ENCODE peak calls at places on chromosomes 3 and 15, in five cellular contexts. One of them, this sample, is unnamed.

GRCh38 chr3:4716731-4717362 is 223.7 kb downstream of the ITPR1 start:
- DNase-seq in DND-41: no peak
- DNase-seq in foreskin fibroblast: peak; percentile 83
- DNase-seq in AG04450: no peak
- DNase-seq in choroid plexus epithelial cell: peak; percentile 87
- DNase-seq in this sample: no peak

GRCh38 chr3:191290311-191291025 is 38.7 kb upstream of the CCDC50 start:
- DNase-seq in DND-41: no peak
- DNase-seq in foreskin fibroblast: peak; percentile 26
- DNase-seq in AG04450: no peak
- DNase-seq in choroid plexus epithelial cell: peak; percentile 30
- DNase-seq in this sample: no peak

GRCh38 chr15:96344120-96344705 is 13.7 kb downstream of the NR2F2 start:
- DNase-seq in DND-41: no peak
- DNase-seq in foreskin fibroblast: no peak
- DNase-seq in AG04450: no peak
- DNase-seq in choroid plexus epithelial cell: peak; percentile 51
- DNase-seq in this sample: no peak

GRCh38 chr15:58520464-58520863 is 88.7 kb downstream of the LIPC start:
- DNase-seq in DND-41: no peak
- DNase-seq in foreskin fibroblast: no peak
- DNase-seq in AG04450: no peak
- DNase-seq in choroid plexus epithelial cell: no peak
- DNase-seq in this sample: no peak

GRCh38 chr3:53402323-53402722 is 55.0 kb upstream of the DCP1A start:
- DNase-seq in DND-41: no peak
- DNase-seq in foreskin fibroblast: no peak
- DNase-seq in AG04450: no peak
- DNase-seq in choroid plexus epithelial cell: no peak
- DNase-seq in this sample: no peak

GRCh38 chr15:58159827-58160386 is 21.7 kb downstream of the AQP9 start:
- DNase-seq in DND-41: no peak
- DNase-seq in foreskin fibroblast: no peak
- DNase-seq in AG04450: no peak
- DNase-seq in choroid plexus epithelial cell: no peak
- DNase-seq in this sample: no peak

GRCh38 chr3:105385179-105385578 is 18.5 kb downstream of the ALCAM start:
- DNase-seq in DND-41: no peak
- DNase-seq in foreskin fibroblast: peak; percentile 35
- DNase-seq in AG04450: no peak
- DNase-seq in choroid plexus epithelial cell: peak; percentile 53
- DNase-seq in this sample: no peak

GRCh38 chr15:60476713-60477112 is 2.2 kb downstream of the ICE2 start:
- DNase-seq in DND-41: no peak
- DNase-seq in foreskin fibroblast: peak; percentile 24
- DNase-seq in AG04450: no peak
- DNase-seq in choroid plexus epithelial cell: peak; percentile 58
- DNase-seq in this sample: no peak

GRCh38 chr3:173513123-173513522 is 115.6 kb downstream of the NLGN1 start:
- DNase-seq in DND-41: no peak
- DNase-seq in foreskin fibroblast: no peak
- DNase-seq in AG04450: no peak
- DNase-seq in choroid plexus epithelial cell: no peak
- DNase-seq in this sample: no peak

GRCh38 chr3:158107508-158108095 is 1.4 kb upstream of the SHOX2 start:
- DNase-seq in DND-41: no peak
- DNase-seq in foreskin fibroblast: peak; percentile 47
- DNase-seq in AG04450: no peak
- DNase-seq in choroid plexus epithelial cell: no peak
- DNase-seq in this sample: no peak

GRCh38 chr15:64430000-64430735 is 30.2 kb upstream of the ZNF609 start:
- DNase-seq in DND-41: peak; percentile 77
- DNase-seq in foreskin fibroblast: peak; percentile 89
- DNase-seq in AG04450: peak; percentile 91
- DNase-seq in choroid plexus epithelial cell: peak; percentile 98
- DNase-seq in this sample: no peak

GRCh38 chr15:78157203-78157602 is 8.0 kb downstream of the IDH3A start:
- DNase-seq in DND-41: no peak
- DNase-seq in foreskin fibroblast: no peak
- DNase-seq in AG04450: no peak
- DNase-seq in choroid plexus epithelial cell: no peak
- DNase-seq in this sample: no peak

GRCh38 chr3:149717391-149718056 is 34.8 kb downstream of the COMMD2 start:
- DNase-seq in DND-41: peak; percentile 38
- DNase-seq in foreskin fibroblast: peak; percentile 87
- DNase-seq in AG04450: peak; percentile 45
- DNase-seq in choroid plexus epithelial cell: peak; percentile 92
- DNase-seq in this sample: peak; percentile 48

GRCh38 chr3:148903941-148904340 is 38.8 kb downstream of the CPA3 start:
- DNase-seq in DND-41: no peak
- DNase-seq in foreskin fibroblast: no peak
- DNase-seq in AG04450: no peak
- DNase-seq in choroid plexus epithelial cell: no peak
- DNase-seq in this sample: no peak

GRCh38 chr3:108500728-108501127 is 9.7 kb downstream of the MYH15 start:
- DNase-seq in DND-41: no peak
- DNase-seq in foreskin fibroblast: peak; percentile 16
- DNase-seq in AG04450: no peak
- DNase-seq in choroid plexus epithelial cell: peak; percentile 30
- DNase-seq in this sample: no peak

GRCh38 chr3:179028408-179028807 is 43.2 kb downstream of the ZMAT3 start:
- DNase-seq in DND-41: no peak
- DNase-seq in foreskin fibroblast: no peak
- DNase-seq in AG04450: no peak
- DNase-seq in choroid plexus epithelial cell: no peak
- DNase-seq in this sample: no peak

GRCh38 chr15:38401101-38401500 is 52.8 kb upstream of the FAM98B start:
- DNase-seq in DND-41: no peak
- DNase-seq in foreskin fibroblast: peak; percentile 63
- DNase-seq in AG04450: no peak
- DNase-seq in choroid plexus epithelial cell: peak; percentile 20
- DNase-seq in this sample: no peak

GRCh38 chr15:86336051-86336788 is 256.5 kb downstream of the AGBL1 start:
- DNase-seq in DND-41: peak; percentile 46
- DNase-seq in foreskin fibroblast: peak; percentile 75
- DNase-seq in AG04450: no peak
- DNase-seq in choroid plexus epithelial cell: no peak
- DNase-seq in this sample: no peak
- H3K4me3 ChIP-seq in DND-41: no peak overlapping the region
- H3K4me3 ChIP-seq in foreskin fibroblast: no peak overlapping the region
- H3K4me3 ChIP-seq in AG04450: no peak overlapping the region
- H3K4me3 ChIP-seq in choroid plexus epithelial cell: no peak overlapping the region
- H3K4me3 ChIP-seq in this sample: no peak overlapping the region

GRCh38 chr3:147613710-147614109 is 204.5 kb downstream of the ZIC1 start:
- DNase-seq in DND-41: no peak
- DNase-seq in foreskin fibroblast: no peak
- DNase-seq in AG04450: no peak
- DNase-seq in choroid plexus epithelial cell: peak; percentile 87
- DNase-seq in this sample: no peak
- TF ChIP-seq CTCF in DND-41: no peak
- TF ChIP-seq CTCF in foreskin fibroblast: no peak
- TF ChIP-seq CTCF in AG04450: no peak
- TF ChIP-seq CTCF in choroid plexus epithelial cell: no peak
- TF ChIP-seq CTCF in this sample: no peak

GRCh38 chr3:161028485-161029018 is 76.6 kb downstream of the B3GALNT1 start:
- DNase-seq in DND-41: no peak
- DNase-seq in foreskin fibroblast: no peak
- DNase-seq in AG04450: no peak
- DNase-seq in choroid plexus epithelial cell: no peak
- DNase-seq in this sample: no peak
- H3K4me3 ChIP-seq in DND-41: no peak overlapping the region
- H3K4me3 ChIP-seq in foreskin fibroblast: no peak overlapping the region
- H3K4me3 ChIP-seq in AG04450: no peak overlapping the region
- H3K4me3 ChIP-seq in choroid plexus epithelial cell: no peak overlapping the region
- H3K4me3 ChIP-seq in this sample: no peak overlapping the region

DNA sequence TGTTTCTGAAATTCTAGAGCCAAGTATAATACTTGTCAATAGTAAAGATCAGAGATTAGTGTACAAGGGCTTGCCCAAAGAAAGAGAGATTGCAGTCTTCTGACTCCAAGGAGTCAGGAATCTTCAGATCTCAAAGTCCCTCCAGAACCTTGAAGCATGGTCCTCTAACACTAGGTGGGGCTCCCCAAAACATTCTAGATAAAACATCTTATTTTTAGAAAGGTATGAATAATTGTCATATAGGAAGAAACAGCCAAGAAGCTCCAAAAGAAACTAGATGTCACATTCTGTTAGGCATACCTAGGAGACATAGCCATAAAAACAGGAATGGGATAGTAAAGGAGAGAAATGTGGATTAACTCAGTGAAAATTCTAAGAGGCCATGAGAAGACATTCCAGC is 10.7 kb downstream of the MUC13 start:
- DNase-seq in DND-41: no peak
- DNase-seq in foreskin fibroblast: peak; percentile 18
- DNase-seq in AG04450: no peak
- DNase-seq in choroid plexus epithelial cell: peak; percentile 22
- DNase-seq in this sample: no peak
- TF ChIP-seq CTCF in DND-41: peak; percentile 16
- TF ChIP-seq CTCF in foreskin fibroblast: no peak
- TF ChIP-seq CTCF in AG04450: peak; percentile 33
- TF ChIP-seq CTCF in choroid plexus epithelial cell: peak; percentile 35
- TF ChIP-seq CTCF in this sample: peak; percentile 43

GRCh38 chr15:67063689-67064606 is 1.5 kb upstream of the SMAD3 start:
- DNase-seq in DND-41: no peak
- DNase-seq in foreskin fibroblast: no peak
- DNase-seq in AG04450: no peak
- DNase-seq in choroid plexus epithelial cell: peak; percentile 78
- DNase-seq in this sample: no peak
- H3K4me3 ChIP-seq in DND-41: no peak overlapping the region
- H3K4me3 ChIP-seq in foreskin fibroblast: no peak overlapping the region
- H3K4me3 ChIP-seq in AG04450: peak overlapping the region; percentile 2
- H3K4me3 ChIP-seq in choroid plexus epithelial cell: peak overlapping the region; percentile 30
- H3K4me3 ChIP-seq in this sample: no peak overlapping the region

GRCh38 chr3:119324899-119325298 is 30.7 kb downstream of the ARHGAP31 start:
- DNase-seq in DND-41: no peak
- DNase-seq in foreskin fibroblast: no peak
- DNase-seq in AG04450: no peak
- DNase-seq in choroid plexus epithelial cell: no peak
- DNase-seq in this sample: no peak

GRCh38 chr3:119319311-119319710 is 25.1 kb downstream of the ARHGAP31 start:
- DNase-seq in DND-41: no peak
- DNase-seq in foreskin fibroblast: no peak
- DNase-seq in AG04450: no peak
- DNase-seq in choroid plexus epithelial cell: no peak
- DNase-seq in this sample: no peak

GRCh38 chr3:119322523-119323400 is 28.6 kb downstream of the ARHGAP31 start:
- DNase-seq in DND-41: peak; percentile 87
- DNase-seq in foreskin fibroblast: peak; percentile 88
- DNase-seq in AG04450: no peak
- DNase-seq in choroid plexus epithelial cell: peak; percentile 82
- DNase-seq in this sample: peak; percentile 32

GRCh38 chr3:119323401-119324107 is 29.4 kb downstream of the ARHGAP31 start:
- DNase-seq in DND-41: no peak
- DNase-seq in foreskin fibroblast: no peak
- DNase-seq in AG04450: no peak
- DNase-seq in choroid plexus epithelial cell: peak; percentile 16
- DNase-seq in this sample: no peak

GRCh38 chr3:119322021-119322522 is 27.9 kb downstream of the ARHGAP31 start:
- DNase-seq in DND-41: no peak
- DNase-seq in foreskin fibroblast: peak; percentile 60
- DNase-seq in AG04450: no peak
- DNase-seq in choroid plexus epithelial cell: no peak
- DNase-seq in this sample: no peak
- TF ChIP-seq CTCF in DND-41: no peak
- TF ChIP-seq CTCF in foreskin fibroblast: no peak
- TF ChIP-seq CTCF in AG04450: no peak
- TF ChIP-seq CTCF in choroid plexus epithelial cell: no peak
- TF ChIP-seq CTCF in this sample: no peak

DNA sequence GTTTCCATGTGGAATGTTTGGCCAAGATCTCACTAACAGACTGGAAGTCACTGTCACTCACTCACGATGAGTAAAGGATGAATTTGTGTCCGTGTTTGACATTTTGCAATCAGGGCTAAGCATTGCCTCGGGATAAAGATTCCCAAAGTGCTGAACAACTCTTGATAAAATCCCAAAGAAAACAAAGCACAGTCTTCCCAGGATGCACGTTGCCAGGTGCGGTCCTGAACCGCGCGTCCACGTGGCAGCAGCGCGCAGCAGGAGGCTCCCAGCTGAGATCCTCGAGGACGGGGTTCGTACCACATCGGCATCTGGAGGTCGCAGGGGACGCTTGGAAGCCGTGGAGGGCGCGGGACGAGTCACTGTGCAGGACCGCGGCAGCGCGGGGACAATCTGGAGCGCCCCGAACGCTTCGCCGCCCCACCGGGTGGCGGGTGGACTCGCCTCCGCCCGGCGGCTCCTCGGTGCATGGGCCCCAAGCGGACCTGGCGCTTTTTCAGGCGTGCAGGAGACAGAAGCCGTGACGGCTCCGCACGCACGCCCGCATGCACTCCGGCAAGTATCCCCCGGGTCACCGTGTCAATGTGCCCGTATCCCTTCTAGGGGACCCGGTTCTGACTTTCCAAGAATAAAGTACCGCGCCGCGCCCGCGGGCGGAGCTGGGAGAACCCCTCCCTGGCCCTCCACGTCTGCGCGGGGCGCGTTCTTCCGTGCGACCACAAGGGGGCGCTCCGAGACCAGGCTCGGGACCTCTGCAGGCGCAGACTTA is 17.7 kb downstream of the CPN2 start:
- DNase-seq in DND-41: peak; percentile 87
- DNase-seq in foreskin fibroblast: peak; percentile 94
- DNase-seq in AG04450: no peak
- DNase-seq in choroid plexus epithelial cell: peak; percentile 89
- DNase-seq in this sample: no peak
- H3K4me3 ChIP-seq in DND-41: no peak overlapping the region
- H3K4me3 ChIP-seq in foreskin fibroblast: peak overlapping the region; percentile 64
- H3K4me3 ChIP-seq in AG04450: peak overlapping the region; percentile 67
- H3K4me3 ChIP-seq in choroid plexus epithelial cell: peak overlapping the region; percentile 60
- H3K4me3 ChIP-seq in this sample: peak overlapping the region; percentile 54

GRCh38 chr15:43204016-43204901 is 16.6 kb downstream of the EPB42 start:
- DNase-seq in DND-41: peak; percentile 49
- DNase-seq in foreskin fibroblast: peak; percentile 81
- DNase-seq in AG04450: peak; percentile 37
- DNase-seq in choroid plexus epithelial cell: peak; percentile 78
- DNase-seq in this sample: no peak
- TF ChIP-seq CTCF in DND-41: peak; percentile 74
- TF ChIP-seq CTCF in foreskin fibroblast: peak; percentile 78
- TF ChIP-seq CTCF in AG04450: peak; percentile 72
- TF ChIP-seq CTCF in choroid plexus epithelial cell: peak; percentile 86
- TF ChIP-seq CTCF in this sample: peak; percentile 80

This sample was measured in retinal pigment epithelial cell.